ENCODE peak calls at places on chromosomes 13 and 19, in ten cellular contexts. V, A, N, J, E, C, O, K, H and U are unnamed samples.
A peak's percentile ranks its signal among the peaks of the same experiment; 100 is the strongest.

GRCh38 chr13:77489566-77490337 is 45.8 kb upstream of the SCEL start:
- DNase-seq in V (no peak), A (no peak), N (no peak), J (no peak), E (no peak), C (no peak), O (no peak), K (no peak), H (no peak), U (no peak)

GRCh38 chr13:62793850-62794249 is 1378.2 kb upstream of the PCDH20 start:
- DNase-seq in V (no peak), A (no peak), N (no peak), J (no peak), E (no peak), C (no peak), O (no peak), K (no peak), H (no peak), U (no peak)

GRCh38 chr13:36872621-36873020 is 47.4 kb downstream of the SMAD9 start:
- DNase-seq in V (no peak), A (no peak), N (no peak), J (no peak), E (no peak), C (no peak), O (peak; percentile 19), K (no peak), H (no peak), U (no peak)

GRCh38 chr13:94351292-94352000 is 128.0 kb downstream of the DCT start:
- DNase-seq in V (no peak), A (peak; percentile 79), N (no peak), J (no peak), E (peak; percentile 96), C (no peak), O (no peak), K (no peak), H (peak; percentile 72), U (no peak)

GRCh38 chr13:98557934-98558630 is 18.8 kb downstream of the STK24 start:
- DNase-seq in V (no peak), A (peak; percentile 36), N (no peak), J (no peak), E (peak; percentile 63), C (no peak), O (no peak), K (no peak), H (peak; percentile 43), U (no peak)

GRCh38 chr19:42075364-42075615 is 676 bp upstream of the ZNF574 start:
- DNase-seq in V (no peak), A (no peak), N (no peak), J (no peak), E (no peak), C (no peak), O (no peak), K (no peak), H (no peak), U (no peak)

GRCh38 chr13:31409678-31410356 is 210.0 kb downstream of the B3GLCT start:
- DNase-seq in V (no peak), A (peak; percentile 57), N (no peak), J (no peak), E (peak; percentile 15), C (no peak), O (no peak), K (no peak), H (no peak), U (no peak)

GRCh38 chr13:46531953-46532352 is 21.0 kb upstream of the LRCH1 start:
- DNase-seq in V (no peak), A (no peak), N (no peak), J (no peak), E (no peak), C (no peak), O (no peak), K (no peak), H (no peak), U (no peak)

DNA sequence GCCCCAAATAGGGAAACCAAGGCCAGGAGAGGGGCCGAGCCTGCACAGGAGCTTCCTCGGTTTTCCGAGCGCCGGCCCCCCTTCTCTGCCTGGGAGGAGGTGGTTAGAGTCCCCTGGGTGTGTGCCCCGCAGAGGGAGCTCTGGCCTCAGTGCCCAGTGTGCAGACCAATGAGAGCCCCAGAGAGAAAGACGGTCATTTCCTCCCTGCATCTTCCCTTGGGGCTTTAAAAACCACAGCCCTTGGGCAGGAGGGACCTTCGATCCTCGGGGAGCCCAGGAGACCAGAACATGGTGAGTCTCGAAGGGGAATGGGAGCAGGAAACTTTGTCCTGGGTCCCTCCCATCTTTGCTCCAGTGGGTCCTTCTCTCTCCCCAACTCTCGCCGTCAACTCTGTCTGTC is at the start of gene C5AR1:
- DNase-seq in V (peak; percentile 37), A (no peak), N (no peak), J (peak; percentile 88), E (no peak), C (no peak), O (peak; percentile 35), K (peak; percentile 74), H (no peak), U (peak; percentile 73)
- TF ChIP-seq CTCF in V (no peak), A (no peak), N (no peak), J (no peak), E (no peak), C (no peak), O (no peak), K (peak; percentile 24), H (no peak), U (no peak)

GRCh38 chr19:17754634-17755532 is 3.6 kb downstream of the FCHO1 start:
- DNase-seq in V (peak; percentile 90), A (no peak), N (no peak), J (peak; percentile 80), E (no peak), C (no peak), O (no peak), K (no peak), H (no peak), U (no peak)
- TF ChIP-seq CTCF in V (peak; percentile 41), A (no peak), N (no peak), J (no peak), E (no peak), C (no peak), O (no peak), K (no peak), H (no peak), U (no peak)

GRCh38 chr19:43354305-43354627 is 780 bp downstream of the CD177 start:
- DNase-seq in V (no peak), A (no peak), N (no peak), J (no peak), E (no peak), C (no peak), O (no peak), K (no peak), H (no peak), U (no peak)
- TF ChIP-seq CTCF in V (no peak), A (no peak), N (no peak), J (no peak), E (no peak), C (no peak), O (no peak), K (no peak), H (no peak), U (no peak)

DNA sequence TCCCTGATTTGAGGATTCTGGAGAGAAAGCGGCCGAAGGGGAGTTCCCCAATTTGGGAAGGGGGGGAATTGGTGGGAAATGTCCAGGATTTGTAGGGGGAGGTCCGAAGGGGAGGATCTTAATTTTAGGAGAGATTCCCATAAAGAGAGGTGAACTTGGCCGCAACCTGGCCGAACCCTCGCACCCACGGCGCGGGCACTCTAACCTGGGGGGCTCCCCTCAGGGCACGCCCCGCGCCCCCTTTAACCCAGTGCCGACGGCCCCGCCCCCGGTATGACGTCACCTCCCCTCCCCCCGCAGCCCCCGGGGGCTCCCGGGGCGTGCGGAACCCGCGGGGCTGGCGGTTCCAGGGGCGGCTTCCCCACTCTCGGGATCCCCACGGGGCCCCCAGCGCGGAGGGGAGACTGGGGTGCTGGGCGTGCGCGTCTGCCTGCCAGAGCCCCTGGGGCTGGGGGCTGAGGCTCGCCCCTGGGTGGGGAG is 1.1 kb downstream of the PTPRS start:
- DNase-seq in V (no peak), A (no peak), N (no peak), J (no peak), E (no peak), C (no peak), O (no peak), K (no peak), H (no peak), U (no peak)
- TF ChIP-seq CTCF in V (no peak), A (no peak), N (no peak), J (no peak), E (no peak), C (no peak), O (no peak), K (no peak), H (no peak), U (no peak)

GRCh38 chr19:37902668-37903067 is 3.7 kb downstream of the WDR87 start:
- DNase-seq in V (peak; percentile 90), A (peak; percentile 84), N (peak; percentile 39), J (peak; percentile 92), E (peak; percentile 73), C (peak; percentile 60), O (peak; percentile 65), K (peak; percentile 86), H (peak; percentile 66), U (peak; percentile 79)
- TF ChIP-seq CTCF in V (peak; percentile 83), A (peak; percentile 92), N (peak; percentile 79), J (peak; percentile 82), E (peak; percentile 82), C (peak; percentile 96), O (peak; percentile 74), K (peak; percentile 73), H (peak; percentile 87), U (peak; percentile 80)